ENCODE peak calls at places on chromosomes 2 and 18, in ten cellular contexts. W is left ventricle myocardium superior; D is T-helper 17 cell; F is erythroblast; H is IMR-90; R is coronary artery; Q is NCI-H2081; Y is effector memory CD4-positive, alpha-beta T cell; V is iPS-NIHi11; L is heart right ventricle. K is an unnamed sample.

GRCh38 chr2:169933124-169933711 is 106.0 kb downstream of the UBR3 start:
- DNase-seq in W (no peak), D (no peak), F (peak; percentile 78), H (peak; percentile 54), R (no peak), Q (peak; percentile 40), Y (no peak), V (peak; percentile 26), L (no peak), K (peak; percentile 63)

GRCh38 chr2:75041226-75041625 is 82.8 kb downstream of the POLE4 start:
- DNase-seq in W (no peak), D (no peak), F (no peak), H (no peak), R (no peak), Q (no peak), Y (no peak), V (no peak), L (no peak), K (no peak)

GRCh38 chr2:67135201-67135600 is 261.9 kb upstream of the ETAA1 start:
- DNase-seq in W (no peak), D (no peak), F (no peak), H (no peak), R (no peak), Q (peak; percentile 93), Y (no peak), V (no peak), L (no peak), K (no peak)

GRCh38 chr2:180523629-180524340 is 456.6 kb upstream of the UBE2E3 start:
- DNase-seq in W (no peak), D (no peak), F (no peak), H (peak; percentile 95), R (no peak), Q (no peak), Y (no peak), V (no peak), L (no peak), K (peak; percentile 10)

GRCh38 chr2:101076581-101076980 is 74.5 kb downstream of the RPL31 start:
- DNase-seq in W (no peak), D (no peak), F (no peak), H (no peak), R (no peak), Q (no peak), Y (no peak), V (no peak), L (peak; percentile 14), K (no peak)

GRCh38 chr2:134232461-134232860 is 21.4 kb upstream of the MGAT5 start:
- DNase-seq in W (no peak), D (no peak), F (no peak), H (no peak), R (no peak), Q (no peak), Y (no peak), V (no peak), L (no peak), K (no peak)

GRCh38 chr18:8694891-8695290 is 10.5 kb upstream of the MTCL1 start:
- DNase-seq in W (no peak), D (no peak), F (no peak), H (no peak), R (no peak), Q (no peak), Y (no peak), V (no peak), L (no peak), K (peak; percentile 10)

GRCh38 chr2:239165206-239165831 is 235.5 kb downstream of the HDAC4 start:
- DNase-seq in W (peak; percentile 20), D (peak; percentile 4), F (no peak), H (no peak), R (no peak), Q (no peak), Y (no peak), V (no peak), L (no peak), K (no peak)

GRCh38 chr18:67268530-67268929 is 248.0 kb downstream of the DSEL start:
- DNase-seq in W (no peak), D (no peak), F (no peak), H (no peak), R (no peak), Q (no peak), Y (no peak), V (no peak), L (no peak), K (no peak)

GRCh38 chr2:39135678-39136259 is 14.9 kb upstream of the SOS1 start:
- DNase-seq in W (no peak), D (no peak), F (no peak), H (no peak), R (no peak), Q (no peak), Y (no peak), V (no peak), L (no peak), K (no peak)

K was measured in NCI-H82.